ENCODE peak calls at places on chromosome 5, in five cellular contexts. One of them, this sample, is unnamed.
A peak's percentile ranks its signal among the peaks of the same experiment; 100 is the strongest.

GRCh38 chr5:7955476-7955875 is 86.5 kb downstream of the MTRR start:
- DNase-seq in mucosa of descending colon: no peak
- DNase-seq in BJ: no peak
- DNase-seq in AG09309: no peak
- DNase-seq in upper lobe of left lung: no peak
- DNase-seq in this sample: no peak

GRCh38 chr5:17415282-17415681 is 82.7 kb upstream of the TAF11L2 start:
- DNase-seq in upper lobe of left lung: no peak
- DNase-seq in BJ: no peak
- DNase-seq in mucosa of descending colon: no peak
- DNase-seq in AG09309: no peak
- DNase-seq in this sample: no peak

GRCh38 chr5:42854795-42855194 is 43.1 kb upstream of the SELENOP start:
- DNase-seq in AG09309: no peak
- DNase-seq in mucosa of descending colon: peak; percentile 57
- DNase-seq in upper lobe of left lung: no peak
- DNase-seq in BJ: no peak
- DNase-seq in this sample: no peak

GRCh38 chr5:65722575-65723424 is 795 bp downstream of the NLN start:
- DNase-seq in upper lobe of left lung: no peak
- DNase-seq in BJ: no peak
- DNase-seq in AG09309: no peak
- DNase-seq in mucosa of descending colon: peak; percentile 25
- DNase-seq in this sample: no peak

GRCh38 chr5:135332519-135333150 is 66.4 kb downstream of the MACROH2A1 start:
- DNase-seq in AG09309: no peak
- DNase-seq in upper lobe of left lung: no peak
- DNase-seq in mucosa of descending colon: no peak
- DNase-seq in BJ: no peak
- DNase-seq in this sample: peak; percentile 58

GRCh38 chr5:113020461-113021273 is 44.1 kb downstream of the DCP2 start:
- DNase-seq in mucosa of descending colon: peak; percentile 24
- DNase-seq in upper lobe of left lung: no peak
- DNase-seq in AG09309: no peak
- DNase-seq in BJ: no peak
- DNase-seq in this sample: no peak

GRCh38 chr5:66675369-66675768 is 79.2 kb downstream of the MAST4 start:
- DNase-seq in AG09309: no peak
- DNase-seq in mucosa of descending colon: no peak
- DNase-seq in upper lobe of left lung: no peak
- DNase-seq in BJ: no peak
- DNase-seq in this sample: no peak

GRCh38 chr5:1952456-1953099 is 69.9 kb upstream of the IRX4 start:
- DNase-seq in BJ: no peak
- DNase-seq in AG09309: no peak
- DNase-seq in mucosa of descending colon: no peak
- DNase-seq in upper lobe of left lung: no peak
- DNase-seq in this sample: no peak

GRCh38 chr5:133698259-133698554 is 85.9 kb upstream of the FSTL4 start:
- DNase-seq in mucosa of descending colon: no peak
- DNase-seq in BJ: no peak
- DNase-seq in AG09309: no peak
- DNase-seq in upper lobe of left lung: peak; percentile 4
- DNase-seq in this sample: no peak

GRCh38 chr5:112863549-112863948 is 2.5 kb downstream of the SRP19 start:
- DNase-seq in AG09309: no peak
- DNase-seq in BJ: no peak
- DNase-seq in mucosa of descending colon: no peak
- DNase-seq in upper lobe of left lung: peak; percentile 35
- DNase-seq in this sample: no peak

GRCh38 chr5:36870399-36871040 is 6.0 kb upstream of the NIPBL start:
- DNase-seq in upper lobe of left lung: no peak
- DNase-seq in mucosa of descending colon: no peak
- DNase-seq in BJ: no peak
- DNase-seq in AG09309: no peak
- DNase-seq in this sample: no peak

GRCh38 chr5:41507501-41507900 is 2.9 kb downstream of the PLCXD3 start:
- DNase-seq in AG09309: no peak
- DNase-seq in BJ: no peak
- DNase-seq in upper lobe of left lung: no peak
- DNase-seq in mucosa of descending colon: no peak
- DNase-seq in this sample: no peak

GRCh38 chr5:55694152-55694830 is 17.8 kb downstream of the SLC38A9 start:
- DNase-seq in BJ: no peak
- DNase-seq in upper lobe of left lung: no peak
- DNase-seq in mucosa of descending colon: no peak
- DNase-seq in AG09309: no peak
- DNase-seq in this sample: no peak

GRCh38 chr5:60136841-60137240 is 243.3 kb upstream of the PDE4D start:
- DNase-seq in AG09309: no peak
- DNase-seq in upper lobe of left lung: no peak
- DNase-seq in BJ: no peak
- DNase-seq in mucosa of descending colon: no peak
- DNase-seq in this sample: no peak

GRCh38 chr5:117295941-117296340 is 721.3 kb upstream of the SEMA6A start:
- DNase-seq in AG09309: no peak
- DNase-seq in mucosa of descending colon: no peak
- DNase-seq in upper lobe of left lung: no peak
- DNase-seq in BJ: no peak
- DNase-seq in this sample: no peak

GRCh38 chr5:13976223-13976622 is 31.7 kb upstream of the DNAH5 start:
- DNase-seq in AG09309: no peak
- DNase-seq in upper lobe of left lung: no peak
- DNase-seq in BJ: no peak
- DNase-seq in mucosa of descending colon: no peak
- DNase-seq in this sample: no peak

GRCh38 chr5:39025456-39025855 is 48.7 kb downstream of the RICTOR start:
- DNase-seq in BJ: no peak
- DNase-seq in mucosa of descending colon: no peak
- DNase-seq in AG09309: no peak
- DNase-seq in upper lobe of left lung: no peak
- DNase-seq in this sample: no peak

GRCh38 chr5:10511741-10512640 is 51.9 kb upstream of the ANKRD33B start:
- DNase-seq in mucosa of descending colon: no peak
- DNase-seq in BJ: no peak
- DNase-seq in AG09309: no peak
- DNase-seq in upper lobe of left lung: no peak
- DNase-seq in this sample: no peak

GRCh38 chr5:39709032-39709431 is 284.3 kb upstream of the DAB2 start:
- DNase-seq in AG09309: no peak
- DNase-seq in BJ: no peak
- DNase-seq in upper lobe of left lung: no peak
- DNase-seq in mucosa of descending colon: no peak
- DNase-seq in this sample: no peak

GRCh38 chr5:134568761-134569725 is 43.6 kb downstream of the JADE2 start:
- DNase-seq in mucosa of descending colon: peak; percentile 67
- DNase-seq in AG09309: no peak
- DNase-seq in upper lobe of left lung: peak; percentile 72
- DNase-seq in BJ: no peak
- DNase-seq in this sample: no peak

GRCh38 chr5:5278815-5279381 is 138.8 kb downstream of the ADAMTS16 start:
- DNase-seq in AG09309: no peak
- DNase-seq in BJ: no peak
- DNase-seq in mucosa of descending colon: no peak
- DNase-seq in upper lobe of left lung: no peak
- DNase-seq in this sample: no peak

GRCh38 chr5:126002222-126002897 is 420.8 kb upstream of the GRAMD2B start:
- DNase-seq in AG09309: peak; percentile 83
- DNase-seq in upper lobe of left lung: peak; percentile 41
- DNase-seq in BJ: peak; percentile 62
- DNase-seq in mucosa of descending colon: peak; percentile 21
- DNase-seq in this sample: peak; percentile 40

GRCh38 chr5:173925449-173926071 is 37.4 kb downstream of the CPEB4 start:
- DNase-seq in BJ: no peak
- DNase-seq in mucosa of descending colon: peak; percentile 81
- DNase-seq in AG09309: no peak
- DNase-seq in upper lobe of left lung: peak; percentile 59
- DNase-seq in this sample: no peak
- TF ChIP-seq CTCF in BJ: peak; percentile 54
- TF ChIP-seq CTCF in mucosa of descending colon: no peak
- TF ChIP-seq CTCF in AG09309: peak; percentile 61
- TF ChIP-seq CTCF in upper lobe of left lung: no peak
- TF ChIP-seq CTCF in this sample: peak; percentile 63

DNA sequence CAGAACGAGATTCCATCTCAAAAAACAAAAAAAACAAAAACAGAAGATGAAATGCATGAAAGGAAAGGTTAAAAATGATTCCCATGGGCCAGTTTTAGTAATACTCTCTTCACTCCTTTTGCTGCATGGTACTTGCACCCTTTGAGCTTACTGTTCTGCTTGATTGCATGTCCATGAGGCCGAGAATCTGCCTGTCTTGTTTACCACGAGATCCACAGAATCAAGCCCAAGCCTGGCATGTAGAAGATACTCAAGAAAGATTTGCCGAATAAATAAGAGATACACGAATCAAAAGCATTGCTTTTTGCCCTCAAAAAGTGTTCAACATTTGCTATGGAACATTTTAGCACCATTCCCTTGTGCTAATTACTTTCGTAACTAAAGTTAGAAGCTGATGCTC is 1.1 kb downstream of the FAXDC2 start:
- DNase-seq in upper lobe of left lung: no peak
- DNase-seq in BJ: no peak
- DNase-seq in AG09309: no peak
- DNase-seq in mucosa of descending colon: no peak
- DNase-seq in this sample: no peak
- H3K4me3 ChIP-seq in upper lobe of left lung: peak overlapping the region; percentile 63
- H3K4me3 ChIP-seq in BJ: no peak overlapping the region
- H3K4me3 ChIP-seq in AG09309: no peak overlapping the region
- H3K4me3 ChIP-seq in mucosa of descending colon: no peak overlapping the region
- H3K4me3 ChIP-seq in this sample: peak overlapping the region; percentile 47

GRCh38 chr5:159951387-159951786 is 35.1 kb downstream of the ADRA1B start:
- DNase-seq in upper lobe of left lung: no peak
- DNase-seq in mucosa of descending colon: no peak
- DNase-seq in BJ: no peak
- DNase-seq in AG09309: no peak
- DNase-seq in this sample: no peak
- TF ChIP-seq CTCF in upper lobe of left lung: no peak
- TF ChIP-seq CTCF in mucosa of descending colon: no peak
- TF ChIP-seq CTCF in BJ: peak; percentile 34
- TF ChIP-seq CTCF in AG09309: peak; percentile 21
- TF ChIP-seq CTCF in this sample: peak; percentile 45

GRCh38 chr5:128536861-128537305 is 1.2 kb downstream of the FBN2 start:
- DNase-seq in BJ: no peak
- DNase-seq in upper lobe of left lung: no peak
- DNase-seq in AG09309: no peak
- DNase-seq in mucosa of descending colon: no peak
- DNase-seq in this sample: no peak
- H3K4me3 ChIP-seq in BJ: peak overlapping the region; percentile 79
- H3K4me3 ChIP-seq in upper lobe of left lung: peak overlapping the region; percentile 54
- H3K4me3 ChIP-seq in AG09309: peak overlapping the region; percentile 98
- H3K4me3 ChIP-seq in mucosa of descending colon: peak overlapping the region; percentile 9
- H3K4me3 ChIP-seq in this sample: peak overlapping the region; percentile 89

GRCh38 chr5:144469106-144469505 is 298.4 kb downstream of the KCTD16 start:
- DNase-seq in mucosa of descending colon: no peak
- DNase-seq in AG09309: no peak
- DNase-seq in BJ: no peak
- DNase-seq in upper lobe of left lung: no peak
- DNase-seq in this sample: no peak

GRCh38 chr5:144468542-144468941 is 297.9 kb downstream of the KCTD16 start:
- DNase-seq in AG09309: no peak
- DNase-seq in upper lobe of left lung: no peak
- DNase-seq in mucosa of descending colon: no peak
- DNase-seq in BJ: no peak
- DNase-seq in this sample: no peak

GRCh38 chr5:144465441-144465840 is 294.8 kb downstream of the KCTD16 start:
- DNase-seq in BJ: no peak
- DNase-seq in upper lobe of left lung: no peak
- DNase-seq in AG09309: no peak
- DNase-seq in mucosa of descending colon: no peak
- DNase-seq in this sample: no peak

GRCh38 chr5:144473650-144474049 is 303.0 kb downstream of the KCTD16 start:
- DNase-seq in mucosa of descending colon: no peak
- DNase-seq in upper lobe of left lung: no peak
- DNase-seq in BJ: no peak
- DNase-seq in AG09309: no peak
- DNase-seq in this sample: no peak

GRCh38 chr5:144467795-144468194 is 297.1 kb downstream of the KCTD16 start:
- DNase-seq in mucosa of descending colon: peak; percentile 31
- DNase-seq in upper lobe of left lung: no peak
- DNase-seq in BJ: no peak
- DNase-seq in AG09309: no peak
- DNase-seq in this sample: no peak
- TF ChIP-seq CTCF in mucosa of descending colon: no peak
- TF ChIP-seq CTCF in upper lobe of left lung: no peak
- TF ChIP-seq CTCF in BJ: peak; percentile 75
- TF ChIP-seq CTCF in AG09309: peak; percentile 65
- TF ChIP-seq CTCF in this sample: peak; percentile 23

This sample was measured in HFF-Myc.